ENCODE peak calls at places on chromosomes 12 and 14, in five cellular contexts. S, C, Q, T and J are unnamed samples.

GRCh38 chr12:8609061-8609570 is 3.5 kb downstream of the AICDA start:
- DNase-seq in S (peak; percentile 66), C (peak; percentile 60), Q (no peak), T (peak; percentile 78), J (peak; percentile 53)

GRCh38 chr12:95351745-95352144 is 122.2 kb upstream of the METAP2 start:
- DNase-seq in S (no peak), C (no peak), Q (no peak), T (peak; percentile 71), J (no peak)

GRCh38 chr12:49626169-49626835 is 2.9 kb downstream of the PRPF40B start:
- DNase-seq in S (no peak), C (no peak), Q (no peak), T (peak; percentile 36), J (no peak)

GRCh38 chr12:54981796-54982195 is 2.8 kb downstream of the TESPA1 start:
- DNase-seq in S (no peak), C (no peak), Q (no peak), T (no peak), J (peak; percentile 35)

GRCh38 chr12:67442347-67442841 is 173.2 kb downstream of the CAND1 start:
- DNase-seq in S (no peak), C (no peak), Q (no peak), T (no peak), J (no peak)

GRCh38 chr14:95255487-95255886 is 64.2 kb downstream of the CLMN start:
- DNase-seq in S (peak; percentile 55), C (peak; percentile 83), Q (peak; percentile 86), T (peak; percentile 93), J (peak; percentile 70)

GRCh38 chr12:110693731-110694130 is 4.8 kb upstream of the HVCN1 start:
- DNase-seq in S (no peak), C (no peak), Q (no peak), T (no peak), J (no peak)

GRCh38 chr12:6821674-6822433 is at the start of gene GPR162:
- DNase-seq in S (no peak), C (peak; percentile 43), Q (peak; percentile 52), T (peak; percentile 95), J (no peak)

GRCh38 chr14:25431211-25432076 is 381.5 kb upstream of the STXBP6 start:
- DNase-seq in S (no peak), C (peak; percentile 50), Q (peak; percentile 32), T (peak; percentile 89), J (no peak)

GRCh38 chr12:117155278-117156060 is 34.8 kb downstream of the FBXO21 start:
- DNase-seq in S (peak; percentile 89), C (peak; percentile 95), Q (peak; percentile 75), T (peak; percentile 100), J (peak; percentile 90)

GRCh38 chr12:76813972-76814371 is 50.1 kb downstream of the ZDHHC17 start:
- DNase-seq in S (no peak), C (no peak), Q (no peak), T (no peak), J (no peak)

GRCh38 chr14:100711117-100711462 is 15.6 kb upstream of the DLK1 start:
- DNase-seq in S (no peak), C (no peak), Q (no peak), T (no peak), J (no peak)

GRCh38 chr14:36981832-36982528 is 190.4 kb downstream of the SLC25A21 start:
- DNase-seq in S (no peak), C (peak; percentile 54), Q (no peak), T (no peak), J (no peak)

GRCh38 chr12:117063162-117063911 is 35.9 kb downstream of the TESC start:
- DNase-seq in S (peak; percentile 32), C (no peak), Q (no peak), T (no peak), J (peak; percentile 59)

GRCh38 chr12:107653519-107653918 is 32.1 kb upstream of the PWP1 start:
- DNase-seq in S (no peak), C (no peak), Q (no peak), T (no peak), J (no peak)

GRCh38 chr12:2049604-2050540 is 2.9 kb upstream of the CACNA1C start:
- DNase-seq in S (no peak), C (no peak), Q (no peak), T (no peak), J (no peak)

GRCh38 chr12:91620949-91621348 is 438.3 kb upstream of the DCN start:
- DNase-seq in S (no peak), C (no peak), Q (no peak), T (peak; percentile 54), J (no peak)

GRCh38 chr14:22380511-22381455 is 208.2 kb downstream of the DAD1 start:
- DNase-seq in S (no peak), C (no peak), Q (no peak), T (peak; percentile 58), J (no peak)

GRCh38 chr14:103186241-103186835 is 63.1 kb downstream of the TNFAIP2 start:
- DNase-seq in S (no peak), C (no peak), Q (no peak), T (no peak), J (no peak)

GRCh38 chr14:71321556-71322315 is 414.5 kb downstream of the PCNX1 start:
- DNase-seq in S (peak; percentile 39), C (peak; percentile 12), Q (no peak), T (peak; percentile 64), J (no peak)

GRCh38 chr14:80315681-80316080 is 104.4 kb upstream of the DIO2 start:
- DNase-seq in S (no peak), C (no peak), Q (no peak), T (no peak), J (no peak)

GRCh38 chr12:53048780-53049401 is 974 bp upstream of the TNS2 start:
- DNase-seq in S (no peak), C (peak; percentile 49), Q (peak; percentile 59), T (peak; percentile 93), J (no peak)

GRCh38 chr14:98185036-98185435 is 1087.0 kb downstream of the BCL11B start:
- DNase-seq in S (no peak), C (no peak), Q (no peak), T (no peak), J (no peak)

GRCh38 chr12:121214855-121215745 is 5.2 kb downstream of the P2RX4 start:
- DNase-seq in S (peak; percentile 40), C (peak; percentile 91), Q (peak; percentile 59), T (no peak), J (no peak)

DNA sequence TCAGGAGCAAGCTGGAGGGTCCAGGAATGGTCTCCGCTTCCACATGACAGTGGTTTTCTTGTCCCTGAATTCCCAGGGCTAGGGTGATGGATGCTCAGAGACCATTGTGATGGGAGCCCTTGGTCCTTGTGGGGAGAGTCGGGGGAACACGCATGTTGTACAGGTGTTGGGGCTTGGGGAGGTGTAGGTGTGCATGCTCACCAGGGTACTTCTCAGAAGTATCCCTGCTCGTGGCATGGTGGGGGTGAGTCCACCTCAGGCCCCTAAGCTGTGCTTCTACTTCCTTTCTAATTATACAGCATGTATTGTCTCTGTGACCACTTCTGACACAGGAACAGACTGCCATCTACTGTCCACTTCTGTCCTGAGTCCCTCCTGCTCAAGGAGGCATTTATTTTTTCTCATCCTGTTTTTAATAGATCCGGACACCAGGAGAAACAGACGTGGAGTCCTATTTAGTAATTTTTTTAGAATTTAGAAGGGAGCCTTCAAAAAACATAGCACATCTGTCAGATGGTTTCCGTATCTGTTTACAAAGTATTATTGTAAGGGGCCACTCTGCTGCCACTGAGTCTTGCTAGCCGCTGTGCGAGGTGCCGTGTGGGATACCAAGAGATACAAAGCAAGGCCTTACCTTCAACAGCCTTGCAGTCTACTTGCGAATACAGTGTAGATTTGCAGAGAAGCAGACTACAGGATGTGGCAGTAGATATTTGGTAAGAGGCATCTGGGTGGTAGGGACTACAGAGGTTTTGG is 10.5 kb downstream of the NTF3 start:
- DNase-seq in S (peak; percentile 21), C (peak; percentile 60), Q (no peak), T (peak; percentile 79), J (no peak)
- TF ChIP-seq CTCF in S (peak; percentile 12), C (peak; percentile 43), Q (peak; percentile 33), T (peak; percentile 99), J (peak; percentile 23)

GRCh38 chr14:96698846-96699543 is 98.2 kb upstream of the VRK1 start:
- DNase-seq in S (peak; percentile 89), C (no peak), Q (no peak), T (no peak), J (peak; percentile 68)
- TF ChIP-seq CTCF in S (peak; percentile 53), C (no peak), Q (no peak), T (peak; percentile 51), J (peak; percentile 24)

GRCh38 chr14:104751539-104752337 is 1.2 kb upstream of the SIVA1 start:
- DNase-seq in S (no peak), C (no peak), Q (no peak), T (no peak), J (no peak)
- TF ChIP-seq CTCF in S (no peak), C (no peak), Q (no peak), T (no peak), J (no peak)

GRCh38 chr12:127785936-127786335 is 481.0 kb upstream of the TMEM132C start:
- DNase-seq in S (no peak), C (no peak), Q (no peak), T (no peak), J (no peak)

GRCh38 chr12:127785535-127785934 is 481.4 kb upstream of the TMEM132C start:
- DNase-seq in S (no peak), C (no peak), Q (no peak), T (no peak), J (no peak)

DNA sequence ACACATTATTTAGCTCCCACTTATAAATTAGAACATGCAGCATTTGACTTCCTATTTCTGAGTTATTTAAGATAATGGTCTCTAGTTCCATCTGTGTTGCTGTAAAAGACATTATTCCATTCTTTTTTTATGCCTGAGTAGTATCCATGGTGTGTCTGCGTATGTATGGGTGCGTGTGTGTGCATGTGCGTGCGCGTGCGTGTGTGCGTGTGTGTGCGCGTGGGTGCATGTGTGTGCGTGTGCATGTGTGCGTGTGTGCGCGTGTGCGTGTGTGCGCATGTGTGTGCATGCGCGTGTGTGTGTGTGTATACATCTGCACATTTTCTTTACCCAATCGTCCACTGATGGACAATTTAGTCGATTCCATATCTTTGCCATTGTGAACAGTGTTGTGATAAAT is 479.4 kb upstream of the TMEM132C start:
- DNase-seq in S (no peak), C (no peak), Q (no peak), T (no peak), J (no peak)
- TF ChIP-seq CTCF in S (no peak), C (no peak), Q (no peak), T (no peak), J (no peak)

GRCh38 chr12:5101686-5102085 is 58.0 kb downstream of the KCNA5 start:
- DNase-seq in S (no peak), C (no peak), Q (no peak), T (no peak), J (no peak)

GRCh38 chr12:5096241-5096880 is 52.7 kb downstream of the KCNA5 start:
- DNase-seq in S (no peak), C (no peak), Q (no peak), T (no peak), J (no peak)

GRCh38 chr12:5102261-5102789 is 58.6 kb downstream of the KCNA5 start:
- DNase-seq in S (no peak), C (no peak), Q (no peak), T (no peak), J (no peak)

GRCh38 chr12:5097786-5098185 is 54.1 kb downstream of the KCNA5 start:
- DNase-seq in S (no peak), C (no peak), Q (no peak), T (no peak), J (no peak)

GRCh38 chr12:5099136-5099535 is 55.5 kb downstream of the KCNA5 start:
- DNase-seq in S (no peak), C (no peak), Q (no peak), T (no peak), J (no peak)
- TF ChIP-seq CTCF in S (no peak), C (no peak), Q (no peak), T (no peak), J (no peak)